ENCODE peak calls at places on chromosome 14, in eight cellular contexts. W is body of pancreas; Y is right atrium auricular region; D is CD4-positive, alpha-beta memory T cell; K is heart left ventricle; Q is small intestine; X is cardiac muscle cell; B is AG04450. T is an unnamed sample. For H3K9me3, the result is how much of the 10 kb centered on the place peaks cover.

GRCh38 chr14:93010543-93011541 is 87.9 kb downstream of the CHGA start:
- DNase-seq in W (peak), Y (peak), D (no peak), K (no peak), Q (peak), X (no peak), B (no peak), T (no peak)

GRCh38 chr14:71290960-71291466 is 383.8 kb downstream of the PCNX1 start:
- DNase-seq in W (peak), Y (no peak), D (no peak), K (no peak), Q (no peak), X (peak), B (peak), T (no peak)

GRCh38 chr14:57058319-57058718 is 210.4 kb downstream of the EXOC5 start:
- DNase-seq in W (peak), Y (no peak), D (no peak), K (no peak), Q (no peak), X (no peak), B (no peak), T (no peak)

GRCh38 chr14:79820866-79821535 is 390.3 kb downstream of the DIO2 start:
- DNase-seq in W (no peak), Y (no peak), D (no peak), K (no peak), Q (no peak), X (no peak), B (no peak), T (no peak)

GRCh38 chr14:104140463-104141331 is 2.3 kb downstream of the KIF26A start:
- DNase-seq in W (no peak), Y (no peak), D (no peak), K (no peak), Q (no peak), X (no peak), B (no peak), T (peak)

GRCh38 chr14:54291491-54292191 is 105.2 kb upstream of the CDKN3 start:
- DNase-seq in W (no peak), Y (peak), D (no peak), K (no peak), Q (no peak), X (peak), B (no peak), T (no peak)

GRCh38 chr14:48584031-48584430 is 908.6 kb upstream of the MDGA2 start:
- DNase-seq in W (no peak), Y (no peak), D (no peak), K (no peak), Q (no peak), X (no peak), B (peak), T (no peak)

GRCh38 chr14:53640695-53641094 is 315.9 kb downstream of the BMP4 start:
- DNase-seq in W (peak), Y (no peak), D (no peak), K (no peak), Q (no peak), X (no peak), B (no peak), T (no peak)

GRCh38 chr14:89805501-89805900 is 149.0 kb downstream of the EFCAB11 start:
- DNase-seq in W (no peak), Y (no peak), D (no peak), K (no peak), Q (no peak), X (no peak), B (no peak), T (no peak)

GRCh38 chr14:76537912-76538647 is 162.1 kb downstream of the ESRRB start:
- DNase-seq in W (no peak), Y (no peak), D (no peak), K (no peak), Q (no peak), X (no peak), B (no peak), T (peak)

GRCh38 chr14:35116242-35116641 is 5.5 kb downstream of the PPP2R3C start:
- DNase-seq in W (no peak), Y (no peak), D (no peak), K (no peak), Q (no peak), X (no peak), B (no peak), T (no peak)

GRCh38 chr14:76011959-76012802 is 26.6 kb downstream of the IFT43 start:
- DNase-seq in W (peak), Y (no peak), D (no peak), K (peak), Q (no peak), X (peak), B (peak), T (peak)

GRCh38 chr14:53016491-53016890 is 65.6 kb upstream of the FERMT2 start:
- DNase-seq in W (no peak), Y (no peak), D (no peak), K (no peak), Q (no peak), X (no peak), B (no peak), T (no peak)

GRCh38 chr14:50791201-50791600 is 39.8 kb downstream of the NIN start:
- DNase-seq in W (no peak), Y (no peak), D (no peak), K (no peak), Q (no peak), X (no peak), B (no peak), T (no peak)
- H3K4me3 ChIP-seq in W (no peak), Y (peak), D (no peak), K (peak), Q (no peak), X (no peak), B (no peak), T (no peak)

DNA sequence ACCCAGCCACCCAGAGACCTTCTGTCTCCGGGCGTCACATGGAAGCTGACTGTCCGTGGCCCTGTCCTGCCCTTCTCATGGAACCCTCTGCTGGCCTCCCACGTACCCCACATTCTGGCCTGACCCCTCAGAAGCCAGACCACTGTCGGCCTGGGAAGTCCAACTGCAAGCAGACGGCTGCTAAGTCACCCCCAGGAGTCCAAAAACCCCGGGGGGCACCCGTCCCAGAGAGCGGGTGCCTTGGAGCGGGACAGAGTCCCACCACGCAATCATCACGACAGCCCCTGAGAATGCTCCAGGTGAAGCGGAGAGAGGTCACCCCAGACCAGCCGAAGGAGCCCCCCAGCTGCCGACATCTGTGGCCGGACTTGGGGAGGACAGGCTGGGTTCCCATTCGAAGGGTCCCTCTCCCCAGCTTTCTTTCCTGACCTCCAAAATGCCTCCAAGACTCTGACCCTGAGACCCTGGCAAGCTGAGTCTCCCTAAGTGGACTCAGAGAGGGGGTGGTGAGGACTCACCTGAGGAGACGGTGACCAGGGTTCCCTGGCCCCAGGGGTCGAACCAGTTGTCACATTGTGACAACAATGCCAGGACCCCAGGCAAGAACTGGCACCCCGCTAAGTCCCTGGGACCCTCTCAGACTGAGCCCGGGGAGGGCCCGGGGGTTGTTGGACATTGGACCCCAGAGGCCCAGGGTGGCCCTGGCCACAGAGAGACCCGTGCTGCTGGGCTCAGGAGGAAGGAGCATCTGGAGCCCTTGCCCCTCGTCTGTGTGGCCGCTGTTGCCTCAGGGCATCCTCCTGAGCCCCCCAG is 337.1 kb downstream of the TMEM121 start:
- DNase-seq in W (no peak), Y (no peak), D (no peak), K (no peak), Q (no peak), X (no peak), B (no peak), T (peak)
- H3K9me3 ChIP-seq in W (under half), Y (under half), D (under half), K (under half), Q (under half), X (under half), B (half or more), T (under half)

GRCh38 chr14:20503905-20504304 is 1.4 kb upstream of the RNASE10 start:
- DNase-seq in W (no peak), Y (no peak), D (no peak), K (peak), Q (no peak), X (no peak), B (no peak), T (no peak)
- H3K27ac ChIP-seq in W (no peak), Y (no peak), D (no peak), K (no peak), Q (no peak), X (no peak), B (no peak), T (no peak)

DNA sequence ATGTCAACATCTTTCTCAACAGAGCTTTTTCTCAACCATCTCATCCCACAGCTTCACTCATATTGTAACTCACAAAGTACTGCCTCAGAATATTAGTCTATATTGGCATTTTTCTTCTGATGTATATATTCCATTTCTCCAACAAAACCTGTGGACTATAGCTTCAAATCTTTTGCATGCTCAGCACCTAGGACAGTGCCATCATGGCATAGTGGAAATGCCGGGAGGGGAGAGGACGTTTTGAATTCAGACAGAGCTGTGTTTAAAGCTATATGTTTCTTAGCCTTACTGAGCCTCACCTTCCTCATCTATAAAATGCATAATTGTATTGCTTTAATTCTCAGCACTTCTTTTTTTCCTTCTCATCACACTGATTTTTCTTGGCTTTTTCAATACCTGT is 452.6 kb downstream of the GALC start:
- DNase-seq in W (no peak), Y (no peak), D (no peak), K (no peak), Q (no peak), X (no peak), B (no peak), T (no peak)
- H3K4me3 ChIP-seq in W (no peak), Y (no peak), D (no peak), K (no peak), Q (no peak), X (no peak), B (no peak), T (no peak)

GRCh38 chr14:105848570-105848969 is 322.2 kb downstream of the TMEM121 start:
- DNase-seq in W (no peak), Y (no peak), D (no peak), K (no peak), Q (no peak), X (no peak), B (no peak), T (no peak)
- H3K9me3 ChIP-seq in W (under half), Y (under half), D (under half), K (under half), Q (under half), X (under half), B (half or more), T (under half)

DNA sequence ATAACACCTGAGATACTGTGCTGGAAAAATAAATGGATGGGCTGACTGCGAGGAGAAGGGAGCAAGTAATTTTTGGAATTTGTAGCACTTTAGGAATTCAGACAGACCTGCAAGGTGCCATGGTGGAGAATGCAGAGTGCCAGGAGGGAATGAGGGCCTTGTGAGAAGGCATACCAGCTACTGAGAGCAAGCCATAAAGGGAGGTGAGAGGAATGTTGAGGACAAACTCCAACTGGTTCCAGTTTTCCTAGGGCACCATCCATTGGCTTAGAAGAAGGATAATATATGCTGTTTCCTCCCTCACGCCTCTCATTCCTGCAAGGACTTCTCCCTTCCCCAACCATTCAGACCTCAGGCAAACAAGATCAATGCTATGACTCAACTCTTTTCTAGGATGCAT is 11.2 kb upstream of the DAAM1 start:
- DNase-seq in W (no peak), Y (no peak), D (no peak), K (no peak), Q (no peak), X (no peak), B (no peak), T (no peak)
- H3K27ac ChIP-seq in W (no peak), Y (peak), D (no peak), K (no peak), Q (no peak), X (no peak), B (no peak), T (no peak)

GRCh38 chr14:103138483-103139370 is 15.5 kb downstream of the TNFAIP2 start:
- DNase-seq in W (no peak), Y (no peak), D (no peak), K (no peak), Q (no peak), X (no peak), B (no peak), T (no peak)
- H3K4me3 ChIP-seq in W (no peak), Y (peak), D (no peak), K (peak), Q (no peak), X (no peak), B (no peak), T (peak)

GRCh38 chr14:45793081-45793480 is 540.1 kb upstream of the MIS18BP1 start:
- DNase-seq in W (no peak), Y (no peak), D (no peak), K (no peak), Q (no peak), X (no peak), B (no peak), T (no peak)

GRCh38 chr14:45786266-45786665 is 533.3 kb upstream of the MIS18BP1 start:
- DNase-seq in W (no peak), Y (no peak), D (no peak), K (no peak), Q (no peak), X (no peak), B (no peak), T (no peak)

GRCh38 chr14:45790293-45790692 is 537.3 kb upstream of the MIS18BP1 start:
- DNase-seq in W (no peak), Y (no peak), D (no peak), K (no peak), Q (no peak), X (no peak), B (no peak), T (no peak)

GRCh38 chr14:45785240-45785639 is 532.2 kb upstream of the MIS18BP1 start:
- DNase-seq in W (no peak), Y (no peak), D (no peak), K (no peak), Q (no peak), X (no peak), B (no peak), T (no peak)

DNA sequence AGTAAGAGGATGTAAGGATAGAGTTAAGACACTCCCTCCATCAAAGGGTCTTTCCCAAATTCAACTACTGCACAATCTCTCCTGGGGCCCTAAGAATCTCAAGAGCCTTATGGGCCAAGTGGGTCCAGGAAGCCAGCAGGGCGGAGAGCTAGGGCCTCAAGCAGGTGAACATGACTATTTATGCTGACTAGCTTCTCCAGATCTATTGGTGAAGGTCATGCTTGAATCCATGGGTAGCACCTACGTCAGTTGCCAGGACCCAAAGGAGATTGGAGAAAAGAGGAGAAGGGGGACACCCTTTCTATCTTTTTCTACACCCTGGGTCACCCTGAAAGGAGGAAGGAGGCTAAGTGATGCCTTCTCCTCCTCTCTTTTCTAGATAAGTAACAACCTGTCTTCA is 534.2 kb upstream of the MIS18BP1 start:
- DNase-seq in W (no peak), Y (no peak), D (no peak), K (no peak), Q (no peak), X (no peak), B (no peak), T (no peak)
- H3K9me3 ChIP-seq in W (under half), Y (under half), D (under half), K (under half), Q (under half), X (under half), B (under half), T (under half)